ENCODE peak calls at places on chromosome 20, in four cellular contexts. One of them, this sample, is unnamed.

GRCh38 chr20:31838646-31839292 is 6.6 kb downstream of the FOXS1 start:
- DNase-seq in A549: no peak
- DNase-seq in WTC11: no peak
- DNase-seq in astrocyte of the spinal cord: peak
- DNase-seq in this sample: no peak

GRCh38 chr20:57393321-57394086 is 2.3 kb downstream of the RBM38 start:
- DNase-seq in A549: no peak
- DNase-seq in WTC11: no peak
- DNase-seq in astrocyte of the spinal cord: no peak
- DNase-seq in this sample: no peak

GRCh38 chr20:4151991-4152695 is 136.8 kb upstream of the RNF24 start:
- DNase-seq in A549: no peak
- DNase-seq in WTC11: no peak
- DNase-seq in astrocyte of the spinal cord: peak
- DNase-seq in this sample: peak

GRCh38 chr20:41387433-41387832 is 20.8 kb upstream of the EMILIN3 start:
- DNase-seq in A549: no peak
- DNase-seq in WTC11: peak
- DNase-seq in astrocyte of the spinal cord: no peak
- DNase-seq in this sample: no peak

GRCh38 chr20:18397090-18397489 is 69.7 kb downstream of the DZANK1 start:
- DNase-seq in A549: no peak
- DNase-seq in WTC11: no peak
- DNase-seq in astrocyte of the spinal cord: no peak
- DNase-seq in this sample: no peak

GRCh38 chr20:11993886-11994466 is 76.3 kb downstream of the BTBD3 start:
- DNase-seq in A549: no peak
- DNase-seq in WTC11: peak
- DNase-seq in astrocyte of the spinal cord: no peak
- DNase-seq in this sample: no peak

GRCh38 chr20:60294627-60295026 is 336.4 kb downstream of the CDH26 start:
- DNase-seq in A549: no peak
- DNase-seq in WTC11: no peak
- DNase-seq in astrocyte of the spinal cord: no peak
- DNase-seq in this sample: no peak

GRCh38 chr20:63253438-63254236 is 626 bp downstream of the NKAIN4 start:
- DNase-seq in A549: peak
- DNase-seq in WTC11: peak
- DNase-seq in astrocyte of the spinal cord: no peak
- DNase-seq in this sample: no peak

GRCh38 chr20:45300961-45301360 is 5.7 kb upstream of the RBPJL start:
- DNase-seq in A549: peak
- DNase-seq in WTC11: peak
- DNase-seq in astrocyte of the spinal cord: no peak
- DNase-seq in this sample: peak

GRCh38 chr20:36104856-36105255 is 49.7 kb upstream of the EPB41L1 start:
- DNase-seq in A549: no peak
- DNase-seq in WTC11: no peak
- DNase-seq in astrocyte of the spinal cord: no peak
- DNase-seq in this sample: no peak

GRCh38 chr20:31670371-31671228 is 32.9 kb downstream of the COX4I2 start:
- DNase-seq in A549: no peak
- DNase-seq in WTC11: no peak
- DNase-seq in astrocyte of the spinal cord: peak
- DNase-seq in this sample: no peak

GRCh38 chr20:56848561-56848960 is 219.5 kb downstream of the TFAP2C start:
- DNase-seq in A549: no peak
- DNase-seq in WTC11: no peak
- DNase-seq in astrocyte of the spinal cord: no peak
- DNase-seq in this sample: no peak

GRCh38 chr20:62516345-62516744 is 40.5 kb upstream of the GATA5 start:
- DNase-seq in A549: peak
- DNase-seq in WTC11: peak
- DNase-seq in astrocyte of the spinal cord: no peak
- DNase-seq in this sample: peak

GRCh38 chr20:47951521-47951951 is 166.3 kb upstream of the SULF2 start:
- DNase-seq in A549: no peak
- DNase-seq in WTC11: no peak
- DNase-seq in astrocyte of the spinal cord: no peak
- DNase-seq in this sample: no peak

GRCh38 chr20:62368629-62369507 is 1.8 kb upstream of the LAMA5 start:
- DNase-seq in A549: no peak
- DNase-seq in WTC11: peak
- DNase-seq in astrocyte of the spinal cord: peak
- DNase-seq in this sample: peak

GRCh38 chr20:50308513-50309279 is 118.1 kb downstream of the CEBPB start:
- DNase-seq in A549: peak
- DNase-seq in WTC11: peak
- DNase-seq in astrocyte of the spinal cord: peak
- DNase-seq in this sample: peak

GRCh38 chr20:23228912-23229311 is 121.7 kb upstream of the NXT1 start:
- DNase-seq in A549: no peak
- DNase-seq in WTC11: no peak
- DNase-seq in astrocyte of the spinal cord: peak
- DNase-seq in this sample: no peak

GRCh38 chr20:25297141-25297905 is 49.4 kb downstream of the PYGB start:
- DNase-seq in A549: no peak
- DNase-seq in WTC11: no peak
- DNase-seq in astrocyte of the spinal cord: no peak
- DNase-seq in this sample: no peak

GRCh38 chr20:63141531-63141930 is 74.4 kb downstream of the YTHDF1 start:
- DNase-seq in A549: no peak
- DNase-seq in WTC11: no peak
- DNase-seq in astrocyte of the spinal cord: no peak
- DNase-seq in this sample: no peak

GRCh38 chr20:31595654-31596411 is 9.3 kb upstream of the ID1 start:
- DNase-seq in A549: peak
- DNase-seq in WTC11: peak
- DNase-seq in astrocyte of the spinal cord: peak
- DNase-seq in this sample: peak

GRCh38 chr20:44032583-44033138 is 118.0 kb downstream of the TOX2 start:
- DNase-seq in A549: no peak
- DNase-seq in WTC11: no peak
- DNase-seq in astrocyte of the spinal cord: no peak
- DNase-seq in this sample: no peak

GRCh38 chr20:52001999-52002666 is 189.4 kb downstream of the ZFP64 start:
- DNase-seq in A549: peak
- DNase-seq in WTC11: no peak
- DNase-seq in astrocyte of the spinal cord: no peak
- DNase-seq in this sample: peak

GRCh38 chr20:1631309-1632227 is 11.8 kb upstream of the SIRPB1 start:
- DNase-seq in A549: no peak
- DNase-seq in WTC11: no peak
- DNase-seq in astrocyte of the spinal cord: no peak
- DNase-seq in this sample: no peak

GRCh38 chr20:50338479-50339195 is 148.0 kb downstream of the CEBPB start:
- DNase-seq in A549: no peak
- DNase-seq in WTC11: peak
- DNase-seq in astrocyte of the spinal cord: peak
- DNase-seq in this sample: no peak

GRCh38 chr20:55205684-55206083 is 730.3 kb downstream of the DOK5 start:
- DNase-seq in A549: no peak
- DNase-seq in WTC11: no peak
- DNase-seq in astrocyte of the spinal cord: no peak
- DNase-seq in this sample: no peak

GRCh38 chr20:60010689-60011417 is 52.6 kb downstream of the CDH26 start:
- DNase-seq in A549: no peak
- DNase-seq in WTC11: no peak
- DNase-seq in astrocyte of the spinal cord: no peak
- DNase-seq in this sample: no peak

GRCh38 chr20:60108397-60108796 is 150.2 kb downstream of the CDH26 start:
- DNase-seq in A549: no peak
- DNase-seq in WTC11: no peak
- DNase-seq in astrocyte of the spinal cord: no peak
- DNase-seq in this sample: no peak

GRCh38 chr20:63696628-63697356 is at the start of gene TNFRSF6B:
- DNase-seq in A549: no peak
- DNase-seq in WTC11: no peak
- DNase-seq in astrocyte of the spinal cord: no peak
- DNase-seq in this sample: no peak

GRCh38 chr20:1748777-1749176 is 91.2 kb upstream of the SIRPG start:
- DNase-seq in A549: no peak
- DNase-seq in WTC11: no peak
- DNase-seq in astrocyte of the spinal cord: no peak
- DNase-seq in this sample: no peak

GRCh38 chr20:2767768-2768631 is 32.4 kb downstream of the CPXM1 start:
- DNase-seq in A549: no peak
- DNase-seq in WTC11: no peak
- DNase-seq in astrocyte of the spinal cord: peak
- DNase-seq in this sample: peak

GRCh38 chr20:2794866-2795447 is 5.5 kb downstream of the CPXM1 start:
- DNase-seq in A549: no peak
- DNase-seq in WTC11: no peak
- DNase-seq in astrocyte of the spinal cord: no peak
- DNase-seq in this sample: no peak

GRCh38 chr20:13263451-13263850 is 42.4 kb downstream of the ISM1 start:
- DNase-seq in A549: no peak
- DNase-seq in WTC11: no peak
- DNase-seq in astrocyte of the spinal cord: no peak
- DNase-seq in this sample: no peak

GRCh38 chr20:13268943-13269342 is 47.9 kb downstream of the ISM1 start:
- DNase-seq in A549: no peak
- DNase-seq in WTC11: no peak
- DNase-seq in astrocyte of the spinal cord: no peak
- DNase-seq in this sample: no peak

GRCh38 chr20:13264902-13265301 is 43.8 kb downstream of the ISM1 start:
- DNase-seq in A549: no peak
- DNase-seq in WTC11: no peak
- DNase-seq in astrocyte of the spinal cord: no peak
- DNase-seq in this sample: no peak

GRCh38 chr20:13267231-13267630 is 46.2 kb downstream of the ISM1 start:
- DNase-seq in A549: no peak
- DNase-seq in WTC11: no peak
- DNase-seq in astrocyte of the spinal cord: no peak
- DNase-seq in this sample: no peak

GRCh38 chr20:13265941-13266340 is 44.9 kb downstream of the ISM1 start:
- DNase-seq in A549: no peak
- DNase-seq in WTC11: no peak
- DNase-seq in astrocyte of the spinal cord: no peak
- DNase-seq in this sample: no peak
- TF ChIP-seq CTCF in A549: no peak
- TF ChIP-seq CTCF in WTC11: no peak
- TF ChIP-seq CTCF in astrocyte of the spinal cord: no peak
- TF ChIP-seq CTCF in this sample: no peak

DNA sequence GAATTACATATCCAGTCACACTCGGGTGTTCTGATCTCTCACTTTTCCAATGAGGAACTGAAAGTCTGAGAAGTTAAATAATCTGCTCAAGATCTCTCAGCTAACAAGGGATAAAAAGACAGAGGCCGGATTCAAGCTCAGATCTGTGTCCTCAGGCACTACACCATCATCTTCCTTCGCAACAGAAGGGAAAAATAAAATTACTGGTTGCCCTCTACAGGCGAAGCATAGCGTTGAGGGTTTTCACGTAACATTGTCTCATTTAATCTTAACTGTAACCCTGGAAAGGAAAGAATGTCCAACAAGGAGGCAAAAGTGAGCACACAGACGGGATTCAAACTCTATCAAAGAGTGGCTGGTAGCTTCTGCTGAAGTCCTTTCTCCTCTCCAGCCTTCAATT is 67.8 kb upstream of the ANKEF1 start:
- DNase-seq in A549: peak
- DNase-seq in WTC11: no peak
- DNase-seq in astrocyte of the spinal cord: no peak
- DNase-seq in this sample: no peak
- TF ChIP-seq CTCF in A549: peak
- TF ChIP-seq CTCF in WTC11: no peak
- TF ChIP-seq CTCF in astrocyte of the spinal cord: peak
- TF ChIP-seq CTCF in this sample: peak

DNA sequence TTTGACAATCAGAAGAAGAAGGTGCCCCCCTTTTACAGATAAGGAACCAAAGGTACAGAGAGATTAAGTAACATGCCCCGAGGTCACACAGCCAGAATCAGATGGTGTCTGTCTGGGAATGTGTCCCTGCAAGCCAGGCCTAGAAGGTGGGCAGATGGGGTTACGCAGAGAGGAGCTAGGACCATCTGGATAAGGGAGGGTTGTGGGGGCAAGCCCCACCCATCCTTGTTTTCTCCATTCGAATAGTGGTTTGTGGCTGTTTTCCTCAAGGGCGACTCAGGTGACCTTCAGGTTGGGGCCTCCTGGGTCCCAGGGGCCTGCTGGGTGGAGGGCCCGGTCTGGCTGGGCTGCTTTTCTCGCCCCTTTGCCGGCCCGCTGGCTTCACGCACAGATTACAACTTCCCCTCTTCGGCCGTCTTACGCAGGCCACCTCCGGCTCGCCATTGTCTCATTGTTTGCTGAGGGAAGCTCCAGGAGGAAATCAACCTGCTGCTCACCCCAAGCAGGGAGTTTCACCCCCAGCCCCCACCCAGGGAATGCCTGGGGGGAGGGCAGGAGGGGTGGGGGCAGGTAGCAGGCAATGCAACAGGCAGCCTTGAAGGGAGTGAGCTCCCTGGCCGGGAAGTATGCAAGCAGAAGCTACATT is 30.8 kb upstream of the CSNK2A1 start:
- DNase-seq in A549: no peak
- DNase-seq in WTC11: peak
- DNase-seq in astrocyte of the spinal cord: no peak
- DNase-seq in this sample: no peak
- TF ChIP-seq CTCF in A549: no peak
- TF ChIP-seq CTCF in WTC11: no peak
- TF ChIP-seq CTCF in astrocyte of the spinal cord: no peak
- TF ChIP-seq CTCF in this sample: no peak

GRCh38 chr20:46698788-46699187 is 9.5 kb upstream of the TP53RK start:
- DNase-seq in A549: no peak
- DNase-seq in WTC11: no peak
- DNase-seq in astrocyte of the spinal cord: no peak
- DNase-seq in this sample: no peak

GRCh38 chr20:46700481-46700880 is 9.0 kb upstream of the SLC2A10 start:
- DNase-seq in A549: no peak
- DNase-seq in WTC11: no peak
- DNase-seq in astrocyte of the spinal cord: no peak
- DNase-seq in this sample: no peak

GRCh38 chr20:46701057-46701456 is 8.4 kb upstream of the SLC2A10 start:
- DNase-seq in A549: no peak
- DNase-seq in WTC11: no peak
- DNase-seq in astrocyte of the spinal cord: no peak
- DNase-seq in this sample: no peak

GRCh38 chr20:46701556-46701955 is 7.9 kb upstream of the SLC2A10 start:
- DNase-seq in A549: no peak
- DNase-seq in WTC11: no peak
- DNase-seq in astrocyte of the spinal cord: no peak
- DNase-seq in this sample: no peak

GRCh38 chr20:46699651-46700359 is 9.6 kb upstream of the SLC2A10 start:
- DNase-seq in A549: no peak
- DNase-seq in WTC11: peak
- DNase-seq in astrocyte of the spinal cord: no peak
- DNase-seq in this sample: peak
- TF ChIP-seq CTCF in A549: peak
- TF ChIP-seq CTCF in WTC11: peak
- TF ChIP-seq CTCF in astrocyte of the spinal cord: peak
- TF ChIP-seq CTCF in this sample: peak